ENCODE peak calls at places on chromosomes 11 and 22, in seven cellular contexts. D is fibroblast of pulmonary artery, T is body of pancreas, J is transverse colon, Y is HAP-1, C is heart right ventricle, F is ovary. G is an unnamed sample.

GRCh38 chr11:74397531-74398243 is 546 bp downstream of the PGM2L1 start:
- DNase-seq in Y (peak; percentile 44), C (peak; percentile 42), F (no peak), D (no peak), T (peak; percentile 32), J (peak; percentile 62), G (peak; percentile 11)

GRCh38 chr11:128388182-128388815 is 199.1 kb downstream of the ETS1 start:
- DNase-seq in T (no peak), D (no peak), J (peak; percentile 35), C (no peak), Y (no peak), F (no peak), G (no peak)

GRCh38 chr11:73376803-73377629 is 817 bp downstream of the RELT start:
- DNase-seq in F (peak; percentile 71), J (peak; percentile 65), D (peak; percentile 73), C (peak; percentile 44), T (peak; percentile 31), Y (peak; percentile 59), G (peak; percentile 66)

GRCh38 chr11:27861706-27862430 is 161.6 kb upstream of the BDNF start:
- DNase-seq in D (peak; percentile 84), C (no peak), F (no peak), T (no peak), J (no peak), Y (no peak), G (peak; percentile 83)

GRCh38 chr11:119520400-119520799 is 97.4 kb upstream of the THY1 start:
- DNase-seq in C (no peak), Y (no peak), J (no peak), D (no peak), T (no peak), F (no peak), G (no peak)

GRCh38 chr11:121800704-121801516 is 315.1 kb downstream of the BLID start:
- DNase-seq in C (no peak), D (peak; percentile 21), J (no peak), Y (no peak), F (peak; percentile 59), T (no peak), G (no peak)

GRCh38 chr22:48551061-48551460 is 1276.6 kb downstream of the BRD1 start:
- DNase-seq in C (no peak), D (no peak), F (no peak), T (no peak), Y (no peak), J (no peak), G (no peak)

GRCh38 chr11:70064011-70064725 is 13.9 kb upstream of the ANO1 start:
- DNase-seq in C (no peak), D (no peak), F (no peak), Y (no peak), T (no peak), J (no peak), G (no peak)

GRCh38 chr22:17436981-17437410 is 67.7 kb downstream of the CECR2 start:
- DNase-seq in D (no peak), T (no peak), J (no peak), C (no peak), F (no peak), Y (no peak), G (no peak)

GRCh38 chr11:129950319-129951034 is 52.2 kb downstream of the PRDM10 start:
- DNase-seq in D (peak; percentile 95), Y (no peak), C (no peak), T (no peak), F (no peak), J (peak; percentile 24), G (no peak)

DNA sequence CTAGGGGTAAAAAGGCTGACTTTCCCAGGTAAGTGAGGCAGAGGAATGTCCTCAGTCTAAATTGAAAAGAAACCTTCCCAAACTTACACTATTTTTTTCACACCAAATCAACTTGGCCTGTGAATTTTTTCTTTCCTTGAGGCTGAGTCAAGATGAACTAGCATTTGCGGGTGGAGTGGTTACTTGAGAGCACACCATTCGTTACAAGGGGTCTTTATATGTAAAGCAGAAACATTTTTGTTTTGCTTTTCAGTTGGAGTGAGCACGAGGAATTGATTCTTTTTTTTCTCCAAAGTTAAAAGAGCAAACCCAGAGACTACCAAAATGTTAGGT is 36.4 kb downstream of the MAML2 start:
- DNase-seq in T (no peak), D (no peak), J (no peak), C (no peak), F (no peak), Y (no peak), G (peak; percentile 52)
- H3K4me3 ChIP-seq in T (no peak overlapping the region), D (peak overlapping the region; percentile 36), J (peak overlapping the region; percentile 29), C (peak overlapping the region; percentile 29), F (no peak overlapping the region), Y (peak overlapping the region; percentile 1), G (no peak overlapping the region)

GRCh38 chr11:3903207-3903896 is 47.9 kb downstream of the STIM1 start:
- DNase-seq in T (no peak), J (no peak), C (no peak), D (peak; percentile 49), Y (no peak), F (no peak), G (no peak)
- H3K4me3 ChIP-seq in T (no peak overlapping the region), J (no peak overlapping the region), C (no peak overlapping the region), D (no peak overlapping the region), Y (no peak overlapping the region), F (no peak overlapping the region), G (no peak overlapping the region)

GRCh38 chr22:42073568-42074152 is 388 bp upstream of the PHETA2 start:
- DNase-seq in Y (no peak), D (no peak), J (no peak), F (peak; percentile 38), T (no peak), C (no peak), G (no peak)

GRCh38 chr22:42074153-42074750 is at the start of gene PHETA2:
- DNase-seq in D (peak; percentile 37), F (peak; percentile 75), T (peak; percentile 58), Y (no peak), C (peak; percentile 68), J (peak; percentile 63), G (no peak)

GRCh38 chr22:42075277-42075676 is 1.2 kb downstream of the PHETA2 start:
- DNase-seq in C (no peak), F (no peak), Y (no peak), T (no peak), D (no peak), J (no peak), G (no peak)

GRCh38 chr22:42072606-42073330 is 1.3 kb upstream of the PHETA2 start:
- DNase-seq in Y (no peak), F (no peak), C (no peak), T (no peak), D (no peak), J (no peak), G (no peak)

DNA sequence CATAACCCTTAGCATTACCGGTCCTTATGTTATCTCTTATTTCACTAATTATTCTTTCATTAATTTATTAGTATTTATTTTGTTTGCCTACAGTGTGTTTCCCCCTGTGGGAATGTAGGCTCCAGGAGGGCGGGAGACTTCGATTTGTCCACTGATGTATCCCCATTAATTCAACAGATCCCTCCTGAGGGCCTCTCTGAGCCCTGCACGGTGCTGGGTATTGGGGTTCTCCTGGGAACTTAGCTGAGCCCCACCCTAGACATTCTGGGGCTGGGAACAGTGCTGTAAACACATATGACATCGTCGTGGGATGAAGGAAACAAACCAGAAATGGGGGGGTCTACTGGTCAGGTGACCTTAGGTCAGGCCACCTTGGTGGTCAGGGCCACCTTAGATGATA is 798 bp downstream of the PHETA2 start:
- DNase-seq in Y (no peak), J (no peak), D (no peak), C (no peak), T (no peak), F (no peak), G (no peak)
- H3K4me3 ChIP-seq in Y (no peak overlapping the region), J (peak overlapping the region; percentile 68), D (peak overlapping the region; percentile 60), C (peak overlapping the region; percentile 72), T (peak overlapping the region; percentile 39), F (peak overlapping the region; percentile 66), G (peak overlapping the region; percentile 75)

GRCh38 chr22:45233386-45233785 is 7.3 kb downstream of the KIAA0930 start:
- DNase-seq in D (no peak), Y (no peak), J (no peak), C (no peak), T (no peak), F (no peak), G (no peak)

GRCh38 chr22:45235851-45236342 is 4.8 kb downstream of the KIAA0930 start:
- DNase-seq in F (no peak), D (no peak), T (no peak), Y (no peak), C (no peak), J (peak; percentile 36), G (no peak)

GRCh38 chr22:45237065-45237990 is 3.4 kb downstream of the KIAA0930 start:
- DNase-seq in F (no peak), J (no peak), D (no peak), Y (no peak), C (no peak), T (no peak), G (no peak)

GRCh38 chr22:45233827-45234226 is 6.9 kb downstream of the KIAA0930 start:
- DNase-seq in T (no peak), J (no peak), Y (no peak), C (no peak), F (no peak), D (no peak), G (no peak)

GRCh38 chr22:45235101-45235777 is 5.5 kb downstream of the KIAA0930 start:
- DNase-seq in F (no peak), J (peak; percentile 74), C (peak; percentile 39), D (no peak), Y (no peak), T (no peak), G (no peak)
- H3K4me3 ChIP-seq in F (no peak overlapping the region), J (no peak overlapping the region), C (peak overlapping the region; percentile 24), D (no peak overlapping the region), Y (no peak overlapping the region), T (no peak overlapping the region), G (no peak overlapping the region)

GRCh38 chr11:46342237-46342636 is 5.0 kb upstream of the DGKZ start:
- DNase-seq in F (no peak), Y (no peak), J (no peak), C (peak; percentile 42), D (peak; percentile 50), T (no peak), G (no peak)
- H3K4me3 ChIP-seq in F (no peak overlapping the region), Y (no peak overlapping the region), J (no peak overlapping the region), C (no peak overlapping the region), D (no peak overlapping the region), T (no peak overlapping the region), G (no peak overlapping the region)

GRCh38 chr22:31248965-31249940 is 37.2 kb downstream of the LIMK2 start:
- DNase-seq in F (peak; percentile 52), T (no peak), J (no peak), D (no peak), C (no peak), Y (peak; percentile 30), G (no peak)

GRCh38 chr22:31248138-31248745 is 36.1 kb downstream of the LIMK2 start:
- DNase-seq in C (peak; percentile 68), F (peak; percentile 77), Y (peak; percentile 83), J (peak; percentile 52), D (peak; percentile 94), T (peak; percentile 75), G (peak; percentile 94)

GRCh38 chr22:31244943-31245451 is 32.9 kb downstream of the LIMK2 start:
- DNase-seq in D (no peak), T (no peak), C (no peak), J (no peak), F (no peak), Y (no peak), G (no peak)

GRCh38 chr22:31246687-31247086 is 34.6 kb downstream of the LIMK2 start:
- DNase-seq in Y (no peak), T (no peak), D (no peak), J (no peak), C (no peak), F (no peak), G (no peak)

GRCh38 chr22:31247726-31248125 is 35.6 kb downstream of the LIMK2 start:
- DNase-seq in D (no peak), Y (no peak), C (no peak), F (no peak), T (no peak), J (no peak), G (no peak)
- H3K4me3 ChIP-seq in D (peak overlapping the region; percentile 65), Y (no peak overlapping the region), C (peak overlapping the region; percentile 53), F (peak overlapping the region; percentile 50), T (no peak overlapping the region), J (peak overlapping the region; percentile 40), G (peak overlapping the region; percentile 68)

GRCh38 chr11:8748317-8748716 is 65.7 kb downstream of the RPL27A start:
- DNase-seq in Y (no peak), T (no peak), C (no peak), D (no peak), F (no peak), J (no peak), G (no peak)
- H3K4me3 ChIP-seq in Y (no peak overlapping the region), T (no peak overlapping the region), C (no peak overlapping the region), D (no peak overlapping the region), F (no peak overlapping the region), J (no peak overlapping the region), G (no peak overlapping the region)

G was measured in brain microvascular endothelial cell.